ENCODE peak calls at places on chromosomes 13 and 19, in four cellular contexts. One of them, this sample, is unnamed.

GRCh38 chr19:7258840-7259395 is 35.3 kb downstream of the INSR start:
- DNase-seq in breast epithelium: no peak
- DNase-seq in CD8-positive, alpha-beta T cell: no peak
- DNase-seq in heart right ventricle: no peak
- DNase-seq in this sample: no peak

GRCh38 chr13:76019421-76020044 is 383.4 kb downstream of the LMO7 start:
- DNase-seq in breast epithelium: no peak
- DNase-seq in CD8-positive, alpha-beta T cell: no peak
- DNase-seq in heart right ventricle: peak; percentile 12
- DNase-seq in this sample: peak; percentile 72

GRCh38 chr19:18205180-18205915 is 1.5 kb upstream of the RAB3A start:
- DNase-seq in heart right ventricle: peak; percentile 83
- DNase-seq in CD8-positive, alpha-beta T cell: peak; percentile 67
- DNase-seq in breast epithelium: peak; percentile 85
- DNase-seq in this sample: peak; percentile 88

GRCh38 chr19:18063463-18063862 is 23.3 kb downstream of the IL12RB1 start:
- DNase-seq in heart right ventricle: no peak
- DNase-seq in CD8-positive, alpha-beta T cell: peak; percentile 41
- DNase-seq in breast epithelium: no peak
- DNase-seq in this sample: peak; percentile 65

GRCh38 chr19:10712754-10713153 is 5.1 kb upstream of the DNM2 start:
- DNase-seq in breast epithelium: no peak
- DNase-seq in CD8-positive, alpha-beta T cell: no peak
- DNase-seq in heart right ventricle: no peak
- DNase-seq in this sample: no peak

GRCh38 chr19:5380215-5380919 is 39.8 kb upstream of the PTPRS start:
- DNase-seq in heart right ventricle: no peak
- DNase-seq in CD8-positive, alpha-beta T cell: no peak
- DNase-seq in breast epithelium: no peak
- DNase-seq in this sample: no peak

GRCh38 chr19:29641597-29641996 is 23.7 kb upstream of the PLEKHF1 start:
- DNase-seq in breast epithelium: no peak
- DNase-seq in heart right ventricle: no peak
- DNase-seq in CD8-positive, alpha-beta T cell: no peak
- DNase-seq in this sample: no peak

GRCh38 chr19:27974082-27974513 is 1238.9 kb downstream of the UQCRFS1 start:
- DNase-seq in CD8-positive, alpha-beta T cell: no peak
- DNase-seq in breast epithelium: no peak
- DNase-seq in heart right ventricle: no peak
- DNase-seq in this sample: peak; percentile 72

GRCh38 chr19:18807861-18808331 is 16.8 kb upstream of the COMP start:
- DNase-seq in heart right ventricle: no peak
- DNase-seq in breast epithelium: no peak
- DNase-seq in CD8-positive, alpha-beta T cell: no peak
- DNase-seq in this sample: no peak

GRCh38 chr13:109627649-109628048 is 158.7 kb downstream of the IRS2 start:
- DNase-seq in breast epithelium: no peak
- DNase-seq in CD8-positive, alpha-beta T cell: no peak
- DNase-seq in heart right ventricle: no peak
- DNase-seq in this sample: no peak

GRCh38 chr13:111621164-111621563 is 300.7 kb downstream of the TEX29 start:
- DNase-seq in breast epithelium: no peak
- DNase-seq in CD8-positive, alpha-beta T cell: no peak
- DNase-seq in heart right ventricle: no peak
- DNase-seq in this sample: no peak

GRCh38 chr19:4707956-4708650 is 15.5 kb downstream of the DPP9 start:
- DNase-seq in CD8-positive, alpha-beta T cell: no peak
- DNase-seq in heart right ventricle: peak; percentile 48
- DNase-seq in breast epithelium: peak; percentile 83
- DNase-seq in this sample: no peak

GRCh38 chr19:38229585-38230073 is 5.6 kb upstream of the DPF1 start:
- DNase-seq in heart right ventricle: peak; percentile 68
- DNase-seq in CD8-positive, alpha-beta T cell: peak; percentile 53
- DNase-seq in breast epithelium: no peak
- DNase-seq in this sample: peak; percentile 97

GRCh38 chr13:23558675-23559536 is 11.3 kb upstream of the TNFRSF19 start:
- DNase-seq in breast epithelium: peak; percentile 60
- DNase-seq in heart right ventricle: peak; percentile 60
- DNase-seq in CD8-positive, alpha-beta T cell: no peak
- DNase-seq in this sample: no peak

GRCh38 chr19:46296722-46297431 is at the start of gene HIF3A:
- DNase-seq in breast epithelium: no peak
- DNase-seq in CD8-positive, alpha-beta T cell: no peak
- DNase-seq in heart right ventricle: peak; percentile 67
- DNase-seq in this sample: no peak

GRCh38 chr19:18762125-18763023 is 28.7 kb downstream of the COMP start:
- DNase-seq in breast epithelium: peak; percentile 95
- DNase-seq in heart right ventricle: peak; percentile 69
- DNase-seq in CD8-positive, alpha-beta T cell: no peak
- DNase-seq in this sample: no peak

GRCh38 chr19:19261350-19262189 is 11.5 kb downstream of the TM6SF2 start:
- DNase-seq in heart right ventricle: no peak
- DNase-seq in breast epithelium: no peak
- DNase-seq in CD8-positive, alpha-beta T cell: no peak
- DNase-seq in this sample: no peak

GRCh38 chr13:22789027-22789593 is 391.7 kb upstream of the SGCG start:
- DNase-seq in CD8-positive, alpha-beta T cell: no peak
- DNase-seq in heart right ventricle: no peak
- DNase-seq in breast epithelium: no peak
- DNase-seq in this sample: no peak

GRCh38 chr13:51927129-51927528 is 65.4 kb downstream of the CCDC70 start:
- DNase-seq in breast epithelium: no peak
- DNase-seq in CD8-positive, alpha-beta T cell: no peak
- DNase-seq in heart right ventricle: no peak
- DNase-seq in this sample: no peak

GRCh38 chr13:106917673-106918652 is 350.0 kb upstream of the ARGLU1 start:
- DNase-seq in CD8-positive, alpha-beta T cell: peak; percentile 58
- DNase-seq in breast epithelium: peak; percentile 51
- DNase-seq in heart right ventricle: peak; percentile 82
- DNase-seq in this sample: peak; percentile 83

GRCh38 chr13:98225036-98225940 is 48.2 kb upstream of the RNF113B start:
- DNase-seq in breast epithelium: no peak
- DNase-seq in CD8-positive, alpha-beta T cell: no peak
- DNase-seq in heart right ventricle: no peak
- DNase-seq in this sample: no peak

GRCh38 chr19:21321134-21321533 is 8.1 kb downstream of the ZNF708 start:
- DNase-seq in CD8-positive, alpha-beta T cell: no peak
- DNase-seq in breast epithelium: no peak
- DNase-seq in heart right ventricle: no peak
- DNase-seq in this sample: no peak

GRCh38 chr13:28199089-28199488 is 60.7 kb downstream of the PAN3 start:
- DNase-seq in breast epithelium: no peak
- DNase-seq in CD8-positive, alpha-beta T cell: no peak
- DNase-seq in heart right ventricle: no peak
- DNase-seq in this sample: no peak

GRCh38 chr19:1026189-1027019 is at the start of gene CNN2:
- DNase-seq in CD8-positive, alpha-beta T cell: peak; percentile 67
- DNase-seq in breast epithelium: peak; percentile 85
- DNase-seq in heart right ventricle: peak; percentile 82
- DNase-seq in this sample: peak; percentile 89

GRCh38 chr13:84446972-84447700 is 564.9 kb upstream of the SLITRK1 start:
- DNase-seq in CD8-positive, alpha-beta T cell: no peak
- DNase-seq in heart right ventricle: no peak
- DNase-seq in breast epithelium: no peak
- DNase-seq in this sample: no peak

GRCh38 chr19:22286151-22286810 is at the start of gene ZNF729:
- DNase-seq in heart right ventricle: no peak
- DNase-seq in CD8-positive, alpha-beta T cell: no peak
- DNase-seq in breast epithelium: peak; percentile 58
- DNase-seq in this sample: no peak

GRCh38 chr19:52889076-52889475 is 8.4 kb downstream of the ZNF320 start:
- DNase-seq in CD8-positive, alpha-beta T cell: no peak
- DNase-seq in breast epithelium: no peak
- DNase-seq in heart right ventricle: no peak
- DNase-seq in this sample: no peak

GRCh38 chr19:45117666-45118065 is 24.7 kb downstream of the PPP1R37 start:
- DNase-seq in heart right ventricle: no peak
- DNase-seq in breast epithelium: no peak
- DNase-seq in CD8-positive, alpha-beta T cell: no peak
- DNase-seq in this sample: no peak

GRCh38 chr19:12943437-12944044 is 2.1 kb upstream of the RAD23A start:
- DNase-seq in breast epithelium: no peak
- DNase-seq in heart right ventricle: no peak
- DNase-seq in CD8-positive, alpha-beta T cell: no peak
- DNase-seq in this sample: peak; percentile 64

GRCh38 chr19:12946092-12946845 is 607 bp downstream of the RAD23A start:
- DNase-seq in breast epithelium: peak; percentile 70
- DNase-seq in CD8-positive, alpha-beta T cell: peak; percentile 43
- DNase-seq in heart right ventricle: peak; percentile 68
- DNase-seq in this sample: peak; percentile 91

GRCh38 chr19:12940897-12941296 is 2.5 kb downstream of the CALR start:
- DNase-seq in CD8-positive, alpha-beta T cell: no peak
- DNase-seq in breast epithelium: no peak
- DNase-seq in heart right ventricle: no peak
- DNase-seq in this sample: peak; percentile 65

GRCh38 chr19:12945479-12946091 is at the start of gene RAD23A:
- DNase-seq in breast epithelium: peak; percentile 97
- DNase-seq in CD8-positive, alpha-beta T cell: peak; percentile 98
- DNase-seq in heart right ventricle: peak; percentile 99
- DNase-seq in this sample: peak; percentile 99

DNA sequence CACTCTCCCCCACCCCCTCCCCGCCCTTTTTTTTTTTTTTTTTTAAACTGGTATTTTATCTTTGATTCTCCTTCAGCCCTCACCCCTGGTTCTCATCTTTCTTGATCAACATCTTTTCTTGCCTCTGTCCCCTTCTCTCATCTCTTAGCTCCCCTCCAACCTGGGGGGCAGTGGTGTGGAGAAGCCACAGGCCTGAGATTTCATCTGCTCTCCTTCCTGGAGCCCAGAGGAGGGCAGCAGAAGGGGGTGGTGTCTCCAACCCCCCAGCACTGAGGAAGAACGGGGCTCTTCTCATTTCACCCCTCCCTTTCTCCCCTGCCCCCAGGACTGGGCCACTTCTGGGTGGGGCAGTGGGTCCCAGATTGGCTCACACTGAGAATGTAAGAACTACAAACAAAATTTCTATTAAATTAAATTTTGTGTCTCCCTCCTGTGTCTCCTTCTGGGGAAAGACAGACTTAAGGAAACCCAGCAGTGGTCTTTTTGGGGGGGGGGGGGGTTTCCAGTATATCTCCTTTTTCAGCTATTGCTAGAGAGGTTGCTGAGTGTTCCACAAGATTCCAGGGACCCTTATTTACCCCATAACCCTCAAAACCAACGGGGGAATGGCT is 1.5 kb upstream of the RAD23A start:
- DNase-seq in CD8-positive, alpha-beta T cell: no peak
- DNase-seq in breast epithelium: no peak
- DNase-seq in heart right ventricle: no peak
- DNase-seq in this sample: peak; percentile 61
- H3K4me1 ChIP-seq in CD8-positive, alpha-beta T cell: peaks cover 48% of the 10 kb centered on the region
- H3K4me1 ChIP-seq in breast epithelium: peaks cover 20% of the 10 kb centered on the region
- H3K4me1 ChIP-seq in heart right ventricle: peaks cover 34% of the 10 kb centered on the region
- H3K4me1 ChIP-seq in this sample: peaks cover 40% of the 10 kb centered on the region

DNA sequence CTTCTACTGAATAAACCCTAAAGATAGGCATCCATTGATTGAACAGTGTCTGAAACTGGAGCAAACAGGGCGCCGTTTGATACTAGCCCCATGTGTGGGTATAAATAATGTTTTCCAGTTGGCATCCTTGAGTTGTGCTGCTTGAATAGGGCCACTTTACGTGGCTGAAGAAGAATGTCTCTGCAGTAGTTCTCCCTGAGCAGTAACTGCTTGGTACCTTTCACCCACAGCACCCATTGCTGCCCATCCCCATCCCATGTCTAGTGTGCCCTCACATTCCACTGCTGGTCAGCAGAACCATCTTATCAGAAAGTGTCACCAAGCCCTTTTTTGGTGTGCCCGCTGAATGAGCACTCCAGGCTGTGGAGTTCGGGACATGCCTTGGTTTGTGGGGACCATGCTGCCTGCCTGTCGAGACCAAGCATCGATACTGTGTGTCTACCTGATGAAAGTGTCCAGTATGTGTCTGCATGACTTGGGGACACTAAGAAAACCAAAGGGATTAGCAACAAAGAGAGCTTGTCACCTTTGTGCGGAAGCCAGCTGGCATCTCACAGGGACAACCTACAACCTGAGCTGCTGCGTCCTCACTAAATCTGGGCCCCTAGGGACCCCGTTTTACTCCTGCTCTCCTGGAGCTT is 162.0 kb downstream of the TM9SF2 start:
- DNase-seq in CD8-positive, alpha-beta T cell: no peak
- DNase-seq in breast epithelium: no peak
- DNase-seq in heart right ventricle: no peak
- DNase-seq in this sample: no peak
- H3K4me1 ChIP-seq in CD8-positive, alpha-beta T cell: peaks cover 20% of the 10 kb centered on the region
- H3K4me1 ChIP-seq in breast epithelium: no peaks in the 10 kb centered on the region
- H3K4me1 ChIP-seq in heart right ventricle: no peaks in the 10 kb centered on the region
- H3K4me1 ChIP-seq in this sample: peaks cover 75% of the 10 kb centered on the region

DNA sequence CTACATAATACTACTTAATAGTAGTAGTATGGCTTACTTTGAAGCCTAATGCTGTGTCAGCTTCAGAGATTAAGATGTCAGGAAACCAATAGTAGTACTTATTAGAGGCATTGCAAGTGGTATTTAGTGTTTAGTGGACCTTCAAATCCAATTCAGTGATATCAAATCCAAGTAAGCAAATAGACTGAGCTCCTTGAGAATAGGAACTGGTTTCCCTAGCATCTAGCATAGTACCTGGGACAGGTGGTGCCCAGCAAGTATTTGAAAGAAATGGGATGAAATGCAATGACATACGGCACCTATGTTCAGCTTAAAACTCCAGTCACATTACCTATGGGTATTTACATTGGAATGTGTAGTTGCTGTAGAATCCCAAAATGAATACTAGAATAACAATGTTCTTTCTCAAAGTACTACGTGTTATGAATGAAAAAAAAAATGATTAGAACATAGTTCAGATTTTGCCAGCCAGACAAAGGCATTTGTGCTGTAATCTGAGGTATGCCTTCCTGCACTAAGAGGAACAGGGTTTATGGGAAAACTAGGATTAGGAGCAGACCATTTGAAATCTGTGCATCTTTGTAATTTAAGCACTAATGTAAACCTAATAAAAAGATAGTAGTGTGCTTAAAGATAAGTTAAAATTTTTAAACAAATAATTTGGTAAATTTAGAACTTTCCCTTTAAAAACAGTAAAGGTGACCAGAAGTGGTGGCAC is 17.1 kb downstream of the LSM14A start:
- DNase-seq in heart right ventricle: no peak
- DNase-seq in breast epithelium: no peak
- DNase-seq in CD8-positive, alpha-beta T cell: no peak
- DNase-seq in this sample: no peak
- H3K4me1 ChIP-seq in heart right ventricle: peaks cover 50% of the 10 kb centered on the region
- H3K4me1 ChIP-seq in breast epithelium: no peaks in the 10 kb centered on the region
- H3K4me1 ChIP-seq in CD8-positive, alpha-beta T cell: peaks cover 63% of the 10 kb centered on the region
- H3K4me1 ChIP-seq in this sample: peaks cover 96% of the 10 kb centered on the region

GRCh38 chr19:35136231-35136630 is 1.4 kb upstream of the LGI4 start:
- DNase-seq in heart right ventricle: no peak
- DNase-seq in CD8-positive, alpha-beta T cell: no peak
- DNase-seq in breast epithelium: no peak
- DNase-seq in this sample: no peak
- H3K4me1 ChIP-seq in heart right ventricle: peaks cover 17% of the 10 kb centered on the region
- H3K4me1 ChIP-seq in CD8-positive, alpha-beta T cell: peaks cover 5% of the 10 kb centered on the region
- H3K4me1 ChIP-seq in breast epithelium: no peaks in the 10 kb centered on the region
- H3K4me1 ChIP-seq in this sample: peaks cover 4% of the 10 kb centered on the region

GRCh38 chr13:49608932-49609331 is 19.4 kb upstream of the ARL11 start:
- DNase-seq in CD8-positive, alpha-beta T cell: no peak
- DNase-seq in heart right ventricle: no peak
- DNase-seq in breast epithelium: no peak
- DNase-seq in this sample: no peak
- H3K4me1 ChIP-seq in CD8-positive, alpha-beta T cell: no peaks in the 10 kb centered on the region
- H3K4me1 ChIP-seq in heart right ventricle: no peaks in the 10 kb centered on the region
- H3K4me1 ChIP-seq in breast epithelium: no peaks in the 10 kb centered on the region
- H3K4me1 ChIP-seq in this sample: peaks cover 39% of the 10 kb centered on the region

GRCh38 chr19:2330632-2331284 is 2.3 kb downstream of the SPPL2B start:
- DNase-seq in heart right ventricle: no peak
- DNase-seq in breast epithelium: no peak
- DNase-seq in CD8-positive, alpha-beta T cell: no peak
- DNase-seq in this sample: no peak
- H3K4me1 ChIP-seq in heart right ventricle: peaks cover 35% of the 10 kb centered on the region
- H3K4me1 ChIP-seq in breast epithelium: peaks cover 15% of the 10 kb centered on the region
- H3K4me1 ChIP-seq in CD8-positive, alpha-beta T cell: peaks cover 64% of the 10 kb centered on the region
- H3K4me1 ChIP-seq in this sample: peaks cover 47% of the 10 kb centered on the region